ENCODE peak calls at places on chromosome 7, in seven cellular contexts. One of them, this sample, is unnamed.

GRCh38 chr7:110448918-110449317 is 642.0 kb upstream of the LRRN3 start:
- DNase-seq in prostate gland: no peak
- DNase-seq in spleen: no peak
- DNase-seq in endothelial cell of umbilical vein: no peak
- DNase-seq in HL-60: no peak
- DNase-seq in SK-N-SH: no peak
- DNase-seq in GM12878: no peak
- DNase-seq in this sample: no peak

GRCh38 chr7:17679427-17679826 is 260.9 kb downstream of the SNX13 start:
- DNase-seq in SK-N-SH: no peak
- DNase-seq in endothelial cell of umbilical vein: no peak
- DNase-seq in spleen: no peak
- DNase-seq in HL-60: no peak
- DNase-seq in GM12878: no peak
- DNase-seq in prostate gland: no peak
- DNase-seq in this sample: no peak

GRCh38 chr7:112334366-112334765 is 115.9 kb upstream of the IFRD1 start:
- DNase-seq in SK-N-SH: no peak
- DNase-seq in HL-60: no peak
- DNase-seq in endothelial cell of umbilical vein: no peak
- DNase-seq in spleen: no peak
- DNase-seq in prostate gland: no peak
- DNase-seq in GM12878: no peak
- DNase-seq in this sample: no peak

GRCh38 chr7:75866129-75866496 is 12.7 kb upstream of the RHBDD2 start:
- DNase-seq in SK-N-SH: no peak
- DNase-seq in prostate gland: no peak
- DNase-seq in endothelial cell of umbilical vein: no peak
- DNase-seq in spleen: no peak
- DNase-seq in GM12878: no peak
- DNase-seq in HL-60: no peak
- DNase-seq in this sample: no peak

GRCh38 chr7:30143748-30144251 is 9.0 kb downstream of the MTURN start:
- DNase-seq in SK-N-SH: no peak
- DNase-seq in HL-60: no peak
- DNase-seq in GM12878: no peak
- DNase-seq in spleen: no peak
- DNase-seq in prostate gland: no peak
- DNase-seq in endothelial cell of umbilical vein: no peak
- DNase-seq in this sample: no peak

GRCh38 chr7:71636329-71636728 is 504.4 kb downstream of the GALNT17 start:
- DNase-seq in prostate gland: no peak
- DNase-seq in GM12878: no peak
- DNase-seq in HL-60: no peak
- DNase-seq in spleen: no peak
- DNase-seq in endothelial cell of umbilical vein: no peak
- DNase-seq in SK-N-SH: no peak
- DNase-seq in this sample: no peak

GRCh38 chr7:147400221-147400689 is 1190.3 kb upstream of the C7orf33 start:
- DNase-seq in HL-60: no peak
- DNase-seq in spleen: no peak
- DNase-seq in SK-N-SH: no peak
- DNase-seq in prostate gland: no peak
- DNase-seq in endothelial cell of umbilical vein: no peak
- DNase-seq in GM12878: no peak
- DNase-seq in this sample: no peak

GRCh38 chr7:75033826-75034225 is 39.8 kb downstream of the RCC1L start:
- DNase-seq in HL-60: no peak
- DNase-seq in GM12878: no peak
- DNase-seq in spleen: no peak
- DNase-seq in prostate gland: no peak
- DNase-seq in SK-N-SH: no peak
- DNase-seq in endothelial cell of umbilical vein: no peak
- DNase-seq in this sample: no peak

GRCh38 chr7:116316838-116317612 is 106.7 kb downstream of the TES start:
- DNase-seq in GM12878: peak; percentile 77
- DNase-seq in spleen: no peak
- DNase-seq in prostate gland: peak; percentile 78
- DNase-seq in SK-N-SH: no peak
- DNase-seq in HL-60: no peak
- DNase-seq in endothelial cell of umbilical vein: peak; percentile 99
- DNase-seq in this sample: no peak

GRCh38 chr7:124791876-124792446 is 26.4 kb upstream of the GPR37 start:
- DNase-seq in prostate gland: no peak
- DNase-seq in SK-N-SH: no peak
- DNase-seq in endothelial cell of umbilical vein: no peak
- DNase-seq in spleen: no peak
- DNase-seq in GM12878: no peak
- DNase-seq in HL-60: no peak
- DNase-seq in this sample: no peak

GRCh38 chr7:106112972-106113421 is 885 bp upstream of the SYPL1 start:
- DNase-seq in GM12878: no peak
- DNase-seq in SK-N-SH: no peak
- DNase-seq in HL-60: no peak
- DNase-seq in endothelial cell of umbilical vein: peak; percentile 13
- DNase-seq in spleen: no peak
- DNase-seq in prostate gland: no peak
- DNase-seq in this sample: no peak

GRCh38 chr7:106112118-106112971 is at the start of gene SYPL1:
- DNase-seq in spleen: peak; percentile 99
- DNase-seq in GM12878: peak; percentile 66
- DNase-seq in endothelial cell of umbilical vein: peak; percentile 87
- DNase-seq in prostate gland: peak; percentile 92
- DNase-seq in SK-N-SH: peak; percentile 99
- DNase-seq in HL-60: peak; percentile 86
- DNase-seq in this sample: no peak

GRCh38 chr7:106116162-106116704 is 4.1 kb upstream of the SYPL1 start:
- DNase-seq in GM12878: no peak
- DNase-seq in SK-N-SH: no peak
- DNase-seq in endothelial cell of umbilical vein: no peak
- DNase-seq in prostate gland: no peak
- DNase-seq in HL-60: no peak
- DNase-seq in spleen: no peak
- DNase-seq in this sample: no peak

GRCh38 chr7:106117767-106118544 is 5.8 kb upstream of the SYPL1 start:
- DNase-seq in GM12878: no peak
- DNase-seq in spleen: no peak
- DNase-seq in endothelial cell of umbilical vein: no peak
- DNase-seq in SK-N-SH: no peak
- DNase-seq in prostate gland: no peak
- DNase-seq in HL-60: no peak
- DNase-seq in this sample: no peak

GRCh38 chr7:106114735-106115383 is 2.7 kb upstream of the SYPL1 start:
- DNase-seq in prostate gland: no peak
- DNase-seq in GM12878: no peak
- DNase-seq in endothelial cell of umbilical vein: no peak
- DNase-seq in SK-N-SH: no peak
- DNase-seq in HL-60: no peak
- DNase-seq in spleen: peak; percentile 83
- DNase-seq in this sample: no peak
- H3K27ac ChIP-seq in prostate gland: peak overlapping the region; percentile 23
- H3K27ac ChIP-seq in GM12878: no peak overlapping the region
- H3K27ac ChIP-seq in endothelial cell of umbilical vein: no peak overlapping the region
- H3K27ac ChIP-seq in SK-N-SH: no peak overlapping the region
- H3K27ac ChIP-seq in HL-60: no peak overlapping the region
- H3K27ac ChIP-seq in spleen: peak overlapping the region; percentile 63
- H3K27ac ChIP-seq in this sample: no peak overlapping the region

GRCh38 chr7:155303039-155303593 is 5.4 kb downstream of the INSIG1 start:
- DNase-seq in endothelial cell of umbilical vein: no peak
- DNase-seq in GM12878: no peak
- DNase-seq in prostate gland: no peak
- DNase-seq in HL-60: no peak
- DNase-seq in SK-N-SH: no peak
- DNase-seq in spleen: no peak
- DNase-seq in this sample: no peak
- TF ChIP-seq POLR2AphosphoS5 in endothelial cell of umbilical vein: no peak
- TF ChIP-seq POLR2AphosphoS5 in GM12878: no peak
- TF ChIP-seq POLR2AphosphoS5 in prostate gland: no peak
- TF ChIP-seq POLR2AphosphoS5 in HL-60: no peak
- TF ChIP-seq POLR2AphosphoS5 in SK-N-SH: no peak
- TF ChIP-seq POLR2AphosphoS5 in spleen: no peak
- TF ChIP-seq POLR2AphosphoS5 in this sample: no peak

DNA sequence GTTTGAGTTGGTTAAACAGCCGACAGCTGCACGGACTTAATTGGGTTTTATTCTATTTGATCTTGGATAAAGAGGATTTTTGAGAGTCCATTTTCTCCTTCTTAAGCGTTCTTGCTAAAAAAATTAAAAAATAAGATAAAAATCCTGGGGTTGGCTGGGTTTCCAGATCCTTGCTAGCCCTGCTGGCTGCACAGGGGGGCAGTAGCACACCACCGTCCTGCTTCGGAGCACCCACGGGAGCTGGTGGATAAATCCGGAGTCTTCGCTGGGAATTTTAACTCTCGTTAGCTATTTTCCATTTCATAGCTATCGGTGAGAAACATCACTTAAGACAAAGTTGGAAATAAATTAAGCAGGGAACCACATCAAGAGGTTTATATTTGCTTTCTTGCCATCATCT is 792.1 kb downstream of the TYW1 start:
- DNase-seq in SK-N-SH: peak; percentile 77
- DNase-seq in spleen: peak; percentile 32
- DNase-seq in HL-60: no peak
- DNase-seq in GM12878: no peak
- DNase-seq in prostate gland: no peak
- DNase-seq in endothelial cell of umbilical vein: no peak
- DNase-seq in this sample: no peak
- TF ChIP-seq CTCF in SK-N-SH: peak; percentile 37
- TF ChIP-seq CTCF in spleen: no peak
- TF ChIP-seq CTCF in HL-60: no peak
- TF ChIP-seq CTCF in GM12878: no peak
- TF ChIP-seq CTCF in prostate gland: peak; percentile 6
- TF ChIP-seq CTCF in endothelial cell of umbilical vein: no peak
- TF ChIP-seq CTCF in this sample: no peak

GRCh38 chr7:66054063-66054462 is 21.6 kb upstream of the ASL start:
- DNase-seq in GM12878: no peak
- DNase-seq in spleen: peak; percentile 39
- DNase-seq in HL-60: no peak
- DNase-seq in endothelial cell of umbilical vein: no peak
- DNase-seq in SK-N-SH: no peak
- DNase-seq in prostate gland: no peak
- DNase-seq in this sample: no peak

GRCh38 chr7:66047426-66047825 is 28.2 kb upstream of the ASL start:
- DNase-seq in spleen: no peak
- DNase-seq in GM12878: no peak
- DNase-seq in prostate gland: no peak
- DNase-seq in endothelial cell of umbilical vein: no peak
- DNase-seq in HL-60: no peak
- DNase-seq in SK-N-SH: no peak
- DNase-seq in this sample: no peak

GRCh38 chr7:66050337-66050957 is 25.2 kb upstream of the ASL start:
- DNase-seq in spleen: no peak
- DNase-seq in prostate gland: no peak
- DNase-seq in SK-N-SH: peak; percentile 52
- DNase-seq in GM12878: no peak
- DNase-seq in endothelial cell of umbilical vein: no peak
- DNase-seq in HL-60: no peak
- DNase-seq in this sample: no peak

GRCh38 chr7:66052447-66052846 is 23.2 kb upstream of the ASL start:
- DNase-seq in HL-60: no peak
- DNase-seq in prostate gland: no peak
- DNase-seq in SK-N-SH: no peak
- DNase-seq in GM12878: no peak
- DNase-seq in endothelial cell of umbilical vein: no peak
- DNase-seq in spleen: no peak
- DNase-seq in this sample: no peak

GRCh38 chr7:66050990-66051424 is 24.6 kb upstream of the ASL start:
- DNase-seq in SK-N-SH: no peak
- DNase-seq in endothelial cell of umbilical vein: no peak
- DNase-seq in prostate gland: peak; percentile 58
- DNase-seq in HL-60: no peak
- DNase-seq in spleen: no peak
- DNase-seq in GM12878: no peak
- DNase-seq in this sample: no peak
- H3K27ac ChIP-seq in SK-N-SH: peak overlapping the region; percentile 37
- H3K27ac ChIP-seq in endothelial cell of umbilical vein: no peak overlapping the region
- H3K27ac ChIP-seq in prostate gland: no peak overlapping the region
- H3K27ac ChIP-seq in HL-60: no peak overlapping the region
- H3K27ac ChIP-seq in spleen: no peak overlapping the region
- H3K27ac ChIP-seq in GM12878: no peak overlapping the region
- H3K27ac ChIP-seq in this sample: no peak overlapping the region

GRCh38 chr7:55507743-55508142 is 64.6 kb downstream of the VOPP1 start:
- DNase-seq in GM12878: no peak
- DNase-seq in prostate gland: no peak
- DNase-seq in SK-N-SH: no peak
- DNase-seq in HL-60: no peak
- DNase-seq in spleen: no peak
- DNase-seq in endothelial cell of umbilical vein: no peak
- DNase-seq in this sample: no peak

GRCh38 chr7:55508301-55509011 is 63.8 kb downstream of the VOPP1 start:
- DNase-seq in spleen: no peak
- DNase-seq in HL-60: no peak
- DNase-seq in endothelial cell of umbilical vein: no peak
- DNase-seq in GM12878: no peak
- DNase-seq in SK-N-SH: no peak
- DNase-seq in prostate gland: no peak
- DNase-seq in this sample: no peak

GRCh38 chr7:55510621-55511020 is 61.7 kb downstream of the VOPP1 start:
- DNase-seq in SK-N-SH: no peak
- DNase-seq in HL-60: no peak
- DNase-seq in endothelial cell of umbilical vein: no peak
- DNase-seq in prostate gland: no peak
- DNase-seq in spleen: no peak
- DNase-seq in GM12878: no peak
- DNase-seq in this sample: no peak

GRCh38 chr7:55512635-55513034 is 59.7 kb downstream of the VOPP1 start:
- DNase-seq in spleen: no peak
- DNase-seq in SK-N-SH: no peak
- DNase-seq in endothelial cell of umbilical vein: no peak
- DNase-seq in GM12878: no peak
- DNase-seq in prostate gland: no peak
- DNase-seq in HL-60: no peak
- DNase-seq in this sample: no peak

GRCh38 chr7:55509322-55509721 is 63.0 kb downstream of the VOPP1 start:
- DNase-seq in prostate gland: no peak
- DNase-seq in endothelial cell of umbilical vein: peak; percentile 33
- DNase-seq in SK-N-SH: no peak
- DNase-seq in HL-60: no peak
- DNase-seq in spleen: no peak
- DNase-seq in GM12878: no peak
- DNase-seq in this sample: no peak
- TF ChIP-seq POLR2AphosphoS5 in prostate gland: no peak
- TF ChIP-seq POLR2AphosphoS5 in endothelial cell of umbilical vein: no peak
- TF ChIP-seq POLR2AphosphoS5 in SK-N-SH: no peak
- TF ChIP-seq POLR2AphosphoS5 in HL-60: no peak
- TF ChIP-seq POLR2AphosphoS5 in spleen: no peak
- TF ChIP-seq POLR2AphosphoS5 in GM12878: no peak
- TF ChIP-seq POLR2AphosphoS5 in this sample: no peak

GRCh38 chr7:3065724-3066143 is 22.1 kb upstream of the CARD11 start:
- DNase-seq in spleen: peak; percentile 83
- DNase-seq in HL-60: peak; percentile 7
- DNase-seq in prostate gland: peak; percentile 13
- DNase-seq in SK-N-SH: peak; percentile 46
- DNase-seq in GM12878: no peak
- DNase-seq in endothelial cell of umbilical vein: no peak
- DNase-seq in this sample: no peak
- TF ChIP-seq CTCF in spleen: peak; percentile 48
- TF ChIP-seq CTCF in HL-60: peak; percentile 32
- TF ChIP-seq CTCF in prostate gland: peak; percentile 29
- TF ChIP-seq CTCF in SK-N-SH: peak; percentile 35
- TF ChIP-seq CTCF in GM12878: peak; percentile 78
- TF ChIP-seq CTCF in endothelial cell of umbilical vein: peak; percentile 60
- TF ChIP-seq CTCF in this sample: no peak

GRCh38 chr7:51303142-51303525 is 13.5 kb downstream of the COBL start:
- DNase-seq in HL-60: no peak
- DNase-seq in SK-N-SH: no peak
- DNase-seq in prostate gland: no peak
- DNase-seq in endothelial cell of umbilical vein: no peak
- DNase-seq in GM12878: no peak
- DNase-seq in spleen: no peak
- DNase-seq in this sample: no peak
- H3K27ac ChIP-seq in HL-60: no peak overlapping the region
- H3K27ac ChIP-seq in SK-N-SH: no peak overlapping the region
- H3K27ac ChIP-seq in prostate gland: no peak overlapping the region
- H3K27ac ChIP-seq in endothelial cell of umbilical vein: no peak overlapping the region
- H3K27ac ChIP-seq in GM12878: no peak overlapping the region
- H3K27ac ChIP-seq in spleen: no peak overlapping the region
- H3K27ac ChIP-seq in this sample: no peak overlapping the region

This sample was measured in vagina.